ENCODE peak calls at places on chromosome 19, in seven cellular contexts. R is HEK293T, M is MV-4-11, O is lower leg skin, H is suprapubic skin, D is aorta, C is AG09309. V is an unnamed sample.

GRCh38 chr19:1860133-1860775 is 3.1 kb downstream of the KLF16 start:
- DNase-seq in H (no peak), O (no peak), M (peak), C (no peak), R (peak), D (peak), V (no peak)

GRCh38 chr19:18254546-18255500 is 19.4 kb downstream of the IQCN start:
- DNase-seq in R (no peak), H (no peak), O (no peak), M (no peak), C (no peak), D (no peak), V (no peak)

GRCh38 chr19:19911150-19911549 is 10.4 kb downstream of the ZNF93 start:
- DNase-seq in D (no peak), H (no peak), R (no peak), C (no peak), O (no peak), M (peak), V (no peak)

GRCh38 chr19:20325151-20325550 is 158.1 kb downstream of the ZNF486 start:
- DNase-seq in O (no peak), M (no peak), C (no peak), H (no peak), R (no peak), D (no peak), V (no peak)

GRCh38 chr19:32750441-32751055 is 31.0 kb downstream of the TDRD12 start:
- DNase-seq in R (no peak), M (peak), D (no peak), C (no peak), H (no peak), O (no peak), V (no peak)

GRCh38 chr19:46916971-46917370 is 56.2 kb downstream of the ARHGAP35 start:
- DNase-seq in H (no peak), D (no peak), M (no peak), R (no peak), O (no peak), C (no peak), V (no peak)

GRCh38 chr19:4310247-4311121 is 6.1 kb downstream of the FSD1 start:
- DNase-seq in R (peak), D (no peak), H (no peak), M (no peak), O (no peak), C (no peak), V (peak)

GRCh38 chr19:23784274-23784673 is 25.6 kb upstream of the ZNF681 start:
- DNase-seq in R (no peak), C (no peak), D (no peak), M (no peak), H (no peak), O (peak), V (no peak)

GRCh38 chr19:16436780-16437179 is 35.0 kb downstream of the EPS15L1 start:
- DNase-seq in O (no peak), D (no peak), H (no peak), C (no peak), M (no peak), R (no peak), V (no peak)

GRCh38 chr19:5642204-5642603 is 19.3 kb downstream of the SAFB start:
- DNase-seq in M (no peak), R (no peak), O (peak), D (no peak), H (no peak), C (no peak), V (no peak)

GRCh38 chr19:3118232-3119070 is 17.4 kb upstream of the GNA15 start:
- DNase-seq in O (no peak), R (no peak), M (peak), D (no peak), H (no peak), C (no peak), V (no peak)

GRCh38 chr19:17576758-17577532 is 21.5 kb downstream of the COLGALT1 start:
- DNase-seq in H (peak), M (peak), O (peak), D (peak), R (peak), C (no peak), V (peak)

GRCh38 chr19:389935-390289 is 19.0 kb downstream of the C2CD4C start:
- DNase-seq in C (no peak), H (no peak), M (no peak), O (no peak), R (no peak), D (no peak), V (no peak)

GRCh38 chr19:41863209-41863931 is 3.3 kb downstream of the RPS19 start:
- DNase-seq in D (peak), C (no peak), M (peak), H (no peak), O (no peak), R (no peak), V (no peak)

GRCh38 chr19:38596057-38596981 is 21.4 kb downstream of the MAP4K1 start:
- DNase-seq in R (peak), O (no peak), M (no peak), C (no peak), H (no peak), D (no peak), V (peak)

GRCh38 chr19:19538077-19538764 is at the start of gene CILP2:
- DNase-seq in R (peak), M (no peak), H (no peak), D (no peak), O (no peak), C (no peak), V (no peak)

GRCh38 chr19:17348700-17349099 is 11.3 kb downstream of the GTPBP3 start:
- DNase-seq in O (no peak), H (no peak), M (no peak), R (peak), C (no peak), D (peak), V (no peak)

GRCh38 chr19:49149652-49150105 is 5.5 kb downstream of the HRC start:
- DNase-seq in D (peak), H (peak), R (peak), C (peak), O (peak), M (peak), V (peak)

GRCh38 chr19:50058425-50058824 is 32.6 kb downstream of the ZNF473 start:
- DNase-seq in D (no peak), C (no peak), O (no peak), M (no peak), R (no peak), H (no peak), V (no peak)

GRCh38 chr19:16042533-16043085 is 33.7 kb upstream of the TPM4 start:
- DNase-seq in C (no peak), O (peak), R (no peak), M (no peak), H (peak), D (no peak), V (no peak)

GRCh38 chr19:44927746-44928145 is 13.3 kb downstream of the APOC1 start:
- DNase-seq in H (no peak), O (no peak), M (no peak), R (no peak), D (no peak), C (no peak), V (no peak)

GRCh38 chr19:23855676-23856075 is 59.0 kb upstream of the ZNF726 start:
- DNase-seq in R (no peak), H (no peak), C (no peak), M (no peak), D (no peak), O (no peak), V (no peak)

GRCh38 chr19:28472843-28473242 is 740.1 kb downstream of the UQCRFS1 start:
- DNase-seq in R (no peak), M (peak), C (no peak), H (no peak), D (peak), O (peak), V (no peak)

GRCh38 chr19:51702754-51703654 is 9.9 kb downstream of the SPACA6 start:
- DNase-seq in C (no peak), R (no peak), M (no peak), O (peak), H (peak), D (peak), V (peak)

GRCh38 chr19:44824758-44825157 is 15.9 kb downstream of the BCAM start:
- DNase-seq in D (no peak), M (no peak), H (no peak), C (no peak), O (no peak), R (no peak), V (no peak)

GRCh38 chr19:30085394-30085793 is 143.4 kb downstream of the URI1 start:
- DNase-seq in D (no peak), C (no peak), R (peak), H (no peak), O (no peak), M (no peak), V (peak)

GRCh38 chr19:5563941-5564612 is 3.7 kb downstream of the TINCR start:
- DNase-seq in D (no peak), O (no peak), M (no peak), H (no peak), C (no peak), R (no peak), V (peak)

GRCh38 chr19:33798701-33799111 is 2.0 kb downstream of the KCTD15 start:
- DNase-seq in H (no peak), R (no peak), D (no peak), O (no peak), M (no peak), C (no peak), V (no peak)

GRCh38 chr19:18090545-18091216 is 3.9 kb upstream of the IL12RB1 start:
- DNase-seq in R (no peak), H (no peak), D (no peak), O (no peak), M (no peak), C (no peak), V (no peak)

GRCh38 chr19:7494416-7495098 is 5.7 kb upstream of the PEX11G start:
- DNase-seq in M (no peak), C (no peak), R (no peak), O (no peak), H (no peak), D (peak), V (peak)

GRCh38 chr19:46186101-46186716 is 38.2 kb downstream of the IGFL2 start:
- DNase-seq in R (no peak), C (no peak), O (peak), M (no peak), H (no peak), D (no peak), V (no peak)

GRCh38 chr19:55552620-55553019 is 7.3 kb upstream of the SBK3 start:
- DNase-seq in D (no peak), R (no peak), H (no peak), C (peak), M (no peak), O (no peak), V (no peak)

GRCh38 chr19:18406749-18407148 is 9.3 kb upstream of the LRRC25 start:
- DNase-seq in H (no peak), D (no peak), M (no peak), R (no peak), C (no peak), O (no peak), V (no peak)

GRCh38 chr19:3194063-3194702 is 8.5 kb downstream of the NCLN start:
- DNase-seq in C (no peak), D (no peak), R (no peak), M (no peak), O (no peak), H (no peak), V (peak)